ENCODE peak calls at places on chromosomes 13 and 19, in seven cellular contexts. P is Peyer's patch; I is effector memory CD4-positive, alpha-beta T cell; Z is fibroblast of pulmonary artery; O is IMR-90; C is foreskin fibroblast; Q is NB4. T is an unnamed sample.
A peak's percentile ranks its signal among the peaks of the same experiment; 100 is the strongest.

GRCh38 chr13:59914556-59914955 is 249.2 kb downstream of the DIAPH3 start:
- DNase-seq in P (no peak), I (no peak), Z (peak; percentile 41), O (peak; percentile 68), C (peak; percentile 64), Q (no peak), T (peak; percentile 20)

GRCh38 chr13:82291852-82292251 is 1590.4 kb downstream of the SLITRK1 start:
- DNase-seq in P (no peak), I (no peak), Z (no peak), O (no peak), C (no peak), Q (no peak), T (no peak)

GRCh38 chr13:113980489-113981064 is 6.7 kb upstream of the C13orf46 start:
- DNase-seq in P (peak; percentile 31), I (no peak), Z (no peak), O (no peak), C (no peak), Q (no peak), T (no peak)

GRCh38 chr19:14786421-14786851 is 8.1 kb upstream of the ADGRE2 start:
- DNase-seq in P (peak; percentile 44), I (no peak), Z (peak; percentile 9), O (no peak), C (peak; percentile 16), Q (peak; percentile 34), T (no peak)

GRCh38 chr19:4687396-4687795 is 17.3 kb upstream of the MYDGF start:
- DNase-seq in P (no peak), I (no peak), Z (no peak), O (no peak), C (no peak), Q (no peak), T (no peak)

GRCh38 chr13:24511019-24511823 is 1.4 kb downstream of the PARP4 start:
- DNase-seq in P (peak; percentile 78), I (peak; percentile 14), Z (peak; percentile 88), O (peak; percentile 91), C (peak; percentile 89), Q (peak; percentile 79), T (peak; percentile 64)

GRCh38 chr19:14603990-14604387 is 21.1 kb downstream of the CLEC17A start:
- DNase-seq in P (peak; percentile 57), I (no peak), Z (no peak), O (no peak), C (no peak), Q (no peak), T (no peak)

GRCh38 chr13:24271611-24272451 is 37.5 kb upstream of the C1QTNF9 start:
- DNase-seq in P (peak; percentile 85), I (peak; percentile 54), Z (peak; percentile 81), O (peak; percentile 76), C (peak; percentile 59), Q (peak; percentile 59), T (peak; percentile 45)

GRCh38 chr13:75299913-75300862 is 181.8 kb downstream of the TBC1D4 start:
- DNase-seq in P (no peak), I (no peak), Z (peak; percentile 39), O (peak; percentile 46), C (peak; percentile 64), Q (no peak), T (peak; percentile 41)

GRCh38 chr19:16197188-16197621 is 506 bp upstream of the AP1M1 start:
- DNase-seq in P (peak; percentile 53), I (no peak), Z (peak; percentile 60), O (peak; percentile 92), C (peak; percentile 96), Q (no peak), T (peak; percentile 86)

GRCh38 chr13:41811588-41812021 is 149.3 kb downstream of the VWA8 start:
- DNase-seq in P (no peak), I (no peak), Z (no peak), O (no peak), C (no peak), Q (no peak), T (no peak)

GRCh38 chr19:6073858-6074708 is 36.2 kb downstream of the RFX2 start:
- DNase-seq in P (peak; percentile 42), I (no peak), Z (no peak), O (no peak), C (no peak), Q (no peak), T (no peak)

GRCh38 chr13:50457430-50458393 is 385.8 kb downstream of the DLEU7 start:
- DNase-seq in P (no peak), I (no peak), Z (no peak), O (no peak), C (peak; percentile 15), Q (peak; percentile 31), T (no peak)

GRCh38 chr19:33379151-33379829 is 5.8 kb downstream of the CEBPG start:
- DNase-seq in P (peak; percentile 18), I (no peak), Z (no peak), O (no peak), C (no peak), Q (no peak), T (no peak)

GRCh38 chr13:79786176-79786575 is 305.2 kb downstream of the NDFIP2 start:
- DNase-seq in P (no peak), I (no peak), Z (no peak), O (no peak), C (no peak), Q (no peak), T (no peak)

GRCh38 chr13:23574421-23574820 is 4.2 kb downstream of the TNFRSF19 start:
- DNase-seq in P (no peak), I (no peak), Z (no peak), O (no peak), C (peak; percentile 32), Q (no peak), T (no peak)

GRCh38 chr13:37326319-37326718 is 220.9 kb upstream of the CSNK1A1L start:
- DNase-seq in P (no peak), I (no peak), Z (peak; percentile 27), O (peak; percentile 37), C (peak; percentile 27), Q (no peak), T (no peak)

GRCh38 chr19:40578442-40578908 is 1.8 kb downstream of the SHKBP1 start:
- DNase-seq in P (no peak), I (no peak), Z (peak; percentile 58), O (peak; percentile 41), C (peak; percentile 39), Q (peak; percentile 83), T (no peak)

GRCh38 chr19:38386968-38387549 is 775 bp downstream of the GGN start:
- DNase-seq in P (peak; percentile 81), I (no peak), Z (no peak), O (no peak), C (peak; percentile 52), Q (peak; percentile 39), T (no peak)

GRCh38 chr19:48271531-48272151 is 1.8 kb downstream of the ZNF114 start:
- DNase-seq in P (peak; percentile 51), I (no peak), Z (peak; percentile 51), O (peak; percentile 35), C (peak; percentile 72), Q (peak; percentile 99), T (no peak)

GRCh38 chr19:28331596-28331995 is 881.4 kb downstream of the UQCRFS1 start:
- DNase-seq in P (no peak), I (no peak), Z (no peak), O (no peak), C (no peak), Q (no peak), T (no peak)

GRCh38 chr19:495440-496332 is 600 bp upstream of the MADCAM1 start:
- DNase-seq in P (no peak), I (no peak), Z (peak; percentile 44), O (peak; percentile 39), C (peak; percentile 65), Q (peak; percentile 54), T (no peak)
- H3K4me3 ChIP-seq in P (no peak overlapping the region), I (no peak overlapping the region), Z (no peak overlapping the region), O (no peak overlapping the region), C (no peak overlapping the region), Q (no peak overlapping the region), T (no peak overlapping the region)

DNA sequence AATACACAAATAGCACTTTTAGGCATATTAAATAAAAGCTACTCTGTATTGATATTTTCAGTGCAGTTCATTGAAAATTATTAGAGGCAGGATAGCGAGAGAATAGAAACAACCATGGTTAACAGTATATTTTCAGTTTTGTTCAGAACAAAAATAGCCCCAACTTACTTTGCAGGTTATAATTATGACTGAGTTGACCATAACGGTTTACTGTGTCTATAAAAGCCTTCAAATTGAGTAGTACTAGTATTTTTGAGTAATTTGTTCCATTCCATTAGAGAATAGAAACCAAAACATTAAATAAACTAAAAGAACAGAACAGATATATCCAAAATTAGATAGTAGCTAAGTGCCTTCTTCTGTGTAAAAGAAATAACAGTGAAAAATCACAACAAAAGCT is 1108.4 kb upstream of the PCDH20 start:
- DNase-seq in P (no peak), I (no peak), Z (no peak), O (no peak), C (no peak), Q (no peak), T (no peak)
- H3K4me3 ChIP-seq in P (no peak overlapping the region), I (no peak overlapping the region), Z (no peak overlapping the region), O (no peak overlapping the region), C (no peak overlapping the region), Q (no peak overlapping the region), T (no peak overlapping the region)

DNA sequence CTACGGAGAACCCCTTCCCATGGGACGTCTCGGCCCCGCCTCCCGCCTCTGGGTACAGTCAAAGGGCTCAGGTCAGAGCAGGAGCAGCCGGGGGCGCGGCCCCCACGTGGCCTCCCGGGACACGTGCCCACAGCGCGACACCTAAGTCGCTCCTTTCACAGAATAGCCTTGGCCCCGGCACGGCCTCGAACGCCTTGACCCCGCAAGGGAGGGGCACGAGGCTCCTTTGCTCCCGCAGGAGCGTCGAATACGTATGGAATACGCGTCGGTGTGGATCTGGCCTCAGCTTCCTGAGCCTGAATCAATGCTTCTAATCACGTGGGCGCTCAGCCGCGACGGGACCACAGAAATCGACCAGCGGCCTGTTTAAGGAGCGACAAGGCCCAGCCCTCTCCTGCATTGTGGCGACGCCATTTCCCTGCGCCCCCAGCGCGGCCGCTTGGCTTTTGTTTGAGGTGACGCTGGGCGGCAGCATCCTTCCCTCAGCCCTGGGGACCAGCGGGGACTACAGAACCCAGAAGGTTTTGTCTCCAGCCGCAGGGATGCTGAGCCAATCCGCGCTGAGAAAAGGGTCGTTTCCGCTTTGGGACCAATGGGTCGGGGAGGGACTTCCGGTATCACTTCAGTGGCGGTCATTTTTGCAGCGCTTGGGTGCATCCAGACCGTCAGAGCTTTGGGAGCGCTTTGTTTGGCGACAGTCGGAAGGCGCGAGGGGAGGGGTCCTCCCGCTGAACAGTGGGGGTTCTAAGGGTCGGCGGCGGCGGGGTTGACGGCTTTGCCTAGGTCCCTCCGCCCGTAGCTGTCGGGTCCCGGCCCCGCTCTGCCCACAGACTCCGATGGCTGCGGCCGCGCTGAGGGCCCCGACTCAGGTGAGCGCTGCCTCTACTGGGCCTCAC is at the start of gene ZIK1:
- DNase-seq in P (peak; percentile 96), I (peak; percentile 79), Z (peak; percentile 94), O (peak; percentile 92), C (peak; percentile 97), Q (peak; percentile 84), T (peak; percentile 72)
- H3K4me3 ChIP-seq in P (peak within 1 kb of the TSS; percentile 66), I (peak within 1 kb of the TSS; percentile 62), Z (peak within 1 kb of the TSS; percentile 74), O (peak within 1 kb of the TSS; percentile 70), C (peak within 1 kb of the TSS; percentile 72), Q (peak within 1 kb of the TSS; percentile 65), T (peak within 1 kb of the TSS; percentile 60)

GRCh38 chr13:110644892-110645521 is 29.7 kb downstream of the NAXD start:
- DNase-seq in P (peak; percentile 83), I (no peak), Z (peak; percentile 61), O (peak; percentile 55), C (peak; percentile 90), Q (peak; percentile 88), T (peak; percentile 52)
- H3K4me3 ChIP-seq in P (no peak overlapping the region), I (no peak overlapping the region), Z (no peak overlapping the region), O (no peak overlapping the region), C (no peak overlapping the region), Q (no peak overlapping the region), T (no peak overlapping the region)

T was measured in skeletal muscle cell.